ENCODE peak calls at places on chromosomes 3 and 15, in ten cellular contexts. X is stomach, P is breast epithelium, F is SK-N-SH, B is endothelial cell of umbilical vein, N is transverse colon, H is Panc1, C is sigmoid colon, R is spleen, T is H1. I is an unnamed sample.

GRCh38 chr3:27289769-27290413 is 79.3 kb downstream of the NEK10 start:
- DNase-seq in X (no peak), P (no peak), F (no peak), B (no peak), N (no peak), H (no peak), C (no peak), R (no peak), T (no peak), I (no peak)

GRCh38 chr3:49666592-49666991 is 7.6 kb upstream of the APEH start:
- DNase-seq in X (no peak), P (no peak), F (no peak), B (no peak), N (no peak), H (no peak), C (no peak), R (no peak), T (no peak), I (no peak)

GRCh38 chr3:135147657-135148056 is 352.6 kb downstream of the EPHB1 start:
- DNase-seq in X (no peak), P (no peak), F (no peak), B (no peak), N (no peak), H (no peak), C (no peak), R (no peak), T (no peak), I (no peak)

GRCh38 chr3:194604837-194605236 is 28.4 kb downstream of the TMEM44 start:
- DNase-seq in X (no peak), P (no peak), F (no peak), B (no peak), N (no peak), H (no peak), C (no peak), R (no peak), T (no peak), I (no peak)

GRCh38 chr3:16338124-16338523 is 73.1 kb downstream of the OXNAD1 start:
- DNase-seq in X (peak; percentile 30), P (no peak), F (no peak), B (no peak), N (peak; percentile 47), H (no peak), C (no peak), R (peak; percentile 90), T (no peak), I (no peak)

GRCh38 chr3:63864008-63864871 is 573 bp downstream of the ATXN7 start:
- DNase-seq in X (peak; percentile 56), P (no peak), F (peak; percentile 85), B (peak; percentile 44), N (peak; percentile 51), H (no peak), C (no peak), R (peak; percentile 90), T (no peak), I (peak; percentile 78)

GRCh38 chr3:14461748-14462324 is 59.4 kb downstream of the SLC6A6 start:
- DNase-seq in X (peak; percentile 57), P (no peak), F (peak; percentile 86), B (peak; percentile 73), N (peak; percentile 72), H (no peak), C (no peak), R (peak; percentile 86), T (no peak), I (no peak)

GRCh38 chr15:32855942-32856341 is 138.1 kb downstream of the GREM1 start:
- DNase-seq in X (no peak), P (no peak), F (no peak), B (peak; percentile 94), N (no peak), H (no peak), C (no peak), R (no peak), T (peak; percentile 50), I (no peak)

GRCh38 chr3:96813134-96813819 is 1.1 kb upstream of the EPHA6 start:
- DNase-seq in X (peak; percentile 62), P (peak; percentile 72), F (peak; percentile 82), B (peak; percentile 59), N (peak; percentile 61), H (no peak), C (peak; percentile 89), R (peak; percentile 81), T (peak; percentile 70), I (peak; percentile 81)

GRCh38 chr3:58092516-58092915 is 84.3 kb downstream of the FLNB start:
- DNase-seq in X (no peak), P (no peak), F (no peak), B (no peak), N (no peak), H (no peak), C (no peak), R (no peak), T (no peak), I (no peak)

GRCh38 chr3:14885307-14885706 is 62.1 kb upstream of the NR2C2 start:
- DNase-seq in X (peak; percentile 75), P (no peak), F (no peak), B (no peak), N (no peak), H (no peak), C (no peak), R (peak; percentile 48), T (no peak), I (no peak)

GRCh38 chr3:52873433-52874159 is 23.8 kb downstream of the STIMATE start:
- DNase-seq in X (no peak), P (no peak), F (no peak), B (peak; percentile 14), N (no peak), H (no peak), C (no peak), R (no peak), T (no peak), I (no peak)

GRCh38 chr15:19987389-19988048 is 554.1 kb downstream of the GOLGA6L6 start:
- DNase-seq in X (no peak), P (no peak), F (peak; percentile 56), B (no peak), N (no peak), H (no peak), C (no peak), R (no peak), T (no peak), I (no peak)

GRCh38 chr15:62506217-62506805 is 341.2 kb upstream of the C2CD4B start:
- DNase-seq in X (no peak), P (no peak), F (no peak), B (no peak), N (no peak), H (peak; percentile 32), C (no peak), R (no peak), T (no peak), I (no peak)

GRCh38 chr3:114319453-114319852 is 25.6 kb downstream of the TIGIT start:
- DNase-seq in X (no peak), P (no peak), F (no peak), B (peak; percentile 13), N (no peak), H (no peak), C (no peak), R (no peak), T (peak; percentile 27), I (no peak)

GRCh38 chr15:69704229-69704628 is 251.6 kb downstream of the RPLP1 start:
- DNase-seq in X (no peak), P (no peak), F (no peak), B (no peak), N (no peak), H (no peak), C (peak; percentile 72), R (no peak), T (no peak), I (no peak)

GRCh38 chr3:19272296-19272695 is 124.0 kb downstream of the KCNH8 start:
- DNase-seq in X (no peak), P (no peak), F (no peak), B (no peak), N (no peak), H (no peak), C (no peak), R (no peak), T (no peak), I (no peak)

GRCh38 chr3:157865449-157865862 is 240.8 kb downstream of the SHOX2 start:
- DNase-seq in X (no peak), P (no peak), F (no peak), B (peak; percentile 26), N (peak; percentile 54), H (no peak), C (no peak), R (peak; percentile 81), T (peak; percentile 29), I (no peak)

GRCh38 chr3:179081885-179082284 is 10.3 kb upstream of the ZMAT3 start:
- DNase-seq in X (no peak), P (no peak), F (no peak), B (no peak), N (no peak), H (no peak), C (no peak), R (no peak), T (no peak), I (no peak)
- H3K4me3 ChIP-seq in X (no peak overlapping the region), P (no peak overlapping the region), F (no peak overlapping the region), B (no peak overlapping the region), N (no peak overlapping the region), H (no peak overlapping the region), C (no peak overlapping the region), R (no peak overlapping the region), T (no peak overlapping the region), I (no peak overlapping the region)

DNA sequence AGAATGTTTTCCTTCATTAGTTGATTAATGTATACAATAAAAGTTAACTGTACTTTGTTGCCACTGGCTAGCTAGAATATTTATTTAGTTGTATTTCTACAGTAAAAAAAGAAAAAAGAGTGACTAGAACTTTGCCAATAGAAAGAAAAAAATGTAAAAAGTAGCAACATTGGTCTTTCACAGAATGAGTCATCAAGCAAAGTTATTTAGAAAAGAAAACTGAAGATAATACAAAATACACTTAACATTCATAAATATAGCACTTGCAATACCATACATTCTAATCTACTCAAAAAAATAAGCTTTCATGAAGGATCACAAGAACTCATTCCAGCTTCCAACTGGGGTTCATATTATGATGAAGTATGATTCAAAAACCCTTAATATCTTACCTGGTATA is 83.4 kb downstream of the AQR start:
- DNase-seq in X (no peak), P (no peak), F (no peak), B (no peak), N (no peak), H (no peak), C (no peak), R (no peak), T (no peak), I (no peak)
- TF ChIP-seq POLR2AphosphoS5 in X (no peak), P (no peak), F (no peak), B (no peak), N (no peak), H (no peak), C (no peak), R (no peak), T (no peak), I (no peak)

DNA sequence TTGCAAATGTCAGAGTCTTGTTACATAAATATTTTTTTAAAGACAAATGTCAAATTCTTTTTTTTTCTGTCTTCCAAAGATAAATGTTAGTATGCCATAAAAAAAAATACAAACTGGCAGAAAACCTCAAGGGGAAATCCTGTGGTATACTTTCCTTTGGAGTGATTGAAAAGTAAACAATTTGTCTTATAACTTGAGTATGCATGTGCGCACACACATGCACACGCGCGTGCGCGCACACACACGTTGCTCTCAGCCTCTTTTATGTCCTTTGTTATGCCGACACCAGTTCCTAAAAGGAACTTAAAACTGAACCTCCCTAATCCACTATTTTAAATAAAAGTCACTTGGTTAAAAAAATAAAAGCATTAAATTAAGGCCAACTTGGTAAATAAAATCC is 58.0 kb downstream of the TGFBR2 start:
- DNase-seq in X (no peak), P (no peak), F (no peak), B (peak; percentile 90), N (no peak), H (no peak), C (no peak), R (no peak), T (no peak), I (no peak)
- H3K36me3 ChIP-seq in X (peaks cover 48% of the 10 kb centered on the region), P (no peaks in the 10 kb centered on the region), F (peaks cover 59% of the 10 kb centered on the region), B (peaks cover 6% of the 10 kb centered on the region), N (no peaks in the 10 kb centered on the region), H (peaks cover 3% of the 10 kb centered on the region), C (no peaks in the 10 kb centered on the region), R (peaks cover 66% of the 10 kb centered on the region), T (no peaks in the 10 kb centered on the region), I (no peaks in the 10 kb centered on the region)

GRCh38 chr3:123758081-123758564 is 126.0 kb downstream of the MYLK start:
- DNase-seq in X (no peak), P (no peak), F (no peak), B (no peak), N (no peak), H (no peak), C (no peak), R (no peak), T (no peak), I (no peak)
- H3K4me3 ChIP-seq in X (no peak overlapping the region), P (no peak overlapping the region), F (no peak overlapping the region), B (no peak overlapping the region), N (no peak overlapping the region), H (no peak overlapping the region), C (no peak overlapping the region), R (no peak overlapping the region), T (no peak overlapping the region), I (no peak overlapping the region)